ENCODE peak calls at places on chromosomes 4 and X, in five cellular contexts. U is astrocyte of the spinal cord, X is A673, W is cardiac fibroblast, S is left lung. J is an unnamed sample.

GRCh38 chr4:157838366-157838765 is 334.5 kb downstream of the GASK1B start:
- DNase-seq in S (no peak), U (no peak), X (no peak), W (no peak), J (no peak)

GRCh38 chrX:20362268-20363002 is 95.7 kb upstream of the RPS6KA3 start:
- DNase-seq in X (no peak), U (peak), S (no peak), W (peak), J (no peak)

GRCh38 chrX:133666256-133666655 is 251.0 kb upstream of the GPC4 start:
- DNase-seq in S (no peak), U (no peak), X (no peak), W (no peak), J (no peak)

GRCh38 chrX:20061869-20062254 is 54.8 kb downstream of the MAP7D2 start:
- DNase-seq in S (no peak), W (peak), X (no peak), U (peak), J (no peak)

GRCh38 chr4:38316045-38316444 is 348.0 kb upstream of the KLF3 start:
- DNase-seq in W (no peak), X (no peak), U (no peak), S (no peak), J (no peak)

GRCh38 chrX:7170903-7171302 is 22.9 kb upstream of the PUDP start:
- DNase-seq in X (peak), W (peak), U (no peak), S (no peak), J (no peak)

GRCh38 chr4:133316874-133317273 is 167.8 kb downstream of the PCDH10 start:
- DNase-seq in U (peak), S (no peak), X (peak), W (peak), J (no peak)

GRCh38 chrX:77548751-77549150 is 101.6 kb downstream of the FGF16 start:
- DNase-seq in U (no peak), X (no peak), S (no peak), W (no peak), J (no peak)

GRCh38 chrX:10579753-10580060 is 40.7 kb downstream of the MID1 start:
- DNase-seq in W (no peak), X (no peak), U (peak), S (no peak), J (no peak)

GRCh38 chrX:13489451-13489850 is 80.0 kb upstream of the EGFL6 start:
- DNase-seq in U (peak), S (no peak), W (peak), X (no peak), J (no peak)

GRCh38 chr4:25862411-25863346 is at the start of gene SEL1L3:
- DNase-seq in U (no peak), X (peak), W (peak), S (peak), J (peak)

GRCh38 chr4:188414441-188414840 is 275.2 kb downstream of the TRIML1 start:
- DNase-seq in U (no peak), S (no peak), W (no peak), X (no peak), J (no peak)

GRCh38 chr4:188423039-188423438 is 283.8 kb downstream of the TRIML1 start:
- DNase-seq in W (no peak), X (no peak), U (no peak), S (no peak), J (no peak)

GRCh38 chr4:188412499-188412898 is 273.3 kb downstream of the TRIML1 start:
- DNase-seq in W (no peak), X (no peak), S (no peak), U (no peak), J (no peak)

GRCh38 chr4:188411805-188412204 is 272.6 kb downstream of the TRIML1 start:
- DNase-seq in U (no peak), W (no peak), S (peak), X (no peak), J (no peak)

GRCh38 chr4:188417181-188417580 is 277.9 kb downstream of the TRIML1 start:
- DNase-seq in X (peak), U (no peak), S (no peak), W (no peak), J (no peak)
- TF ChIP-seq CTCF in X (peak), U (no peak), S (no peak), W (no peak), J (no peak)

GRCh38 chrX:97189668-97190067 is 306.0 kb downstream of the RPA4 start:
- DNase-seq in W (no peak), U (no peak), S (no peak), X (no peak), J (no peak)
- TF ChIP-seq CTCF in W (no peak), U (no peak), S (no peak), X (no peak), J (no peak)

DNA sequence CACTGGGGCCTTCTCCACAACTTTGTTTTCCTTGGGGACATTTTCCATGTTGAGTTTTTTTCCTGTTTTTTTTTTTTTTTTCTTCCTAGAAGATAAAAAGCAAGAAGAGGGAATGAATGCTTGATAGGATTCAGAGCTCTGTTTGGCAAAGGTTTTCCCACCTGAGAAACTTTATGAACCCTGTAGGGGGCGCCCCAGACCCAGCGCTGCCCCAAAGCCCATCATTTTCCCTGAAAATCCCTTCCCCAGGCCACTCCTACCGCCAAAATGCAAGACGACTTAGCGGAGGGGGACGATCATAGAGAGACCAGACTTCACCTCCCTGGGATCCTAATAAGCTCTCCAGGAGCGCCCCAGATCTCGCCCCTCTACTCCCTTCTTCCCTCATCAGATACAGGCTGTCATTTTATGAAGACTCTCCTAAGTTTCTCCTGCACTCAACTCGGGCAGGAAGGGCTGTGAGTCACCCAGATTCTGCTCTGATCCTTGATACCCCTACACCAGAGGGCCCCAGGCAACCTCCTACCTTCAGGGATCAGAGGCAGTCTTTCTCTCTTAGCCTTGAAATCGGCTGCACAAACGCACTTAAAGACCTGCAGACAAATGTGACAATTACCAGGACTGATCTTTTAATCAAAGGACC is 1.4 kb downstream of the BEX5 start:
- DNase-seq in W (no peak), U (no peak), S (no peak), X (peak), J (no peak)
- TF ChIP-seq CTCF in W (no peak), U (no peak), S (no peak), X (peak), J (peak)

GRCh38 chr4:162126754-162127153 is 37.0 kb downstream of the FSTL5 start:
- DNase-seq in W (no peak), U (no peak), X (no peak), S (no peak), J (no peak)

DNA sequence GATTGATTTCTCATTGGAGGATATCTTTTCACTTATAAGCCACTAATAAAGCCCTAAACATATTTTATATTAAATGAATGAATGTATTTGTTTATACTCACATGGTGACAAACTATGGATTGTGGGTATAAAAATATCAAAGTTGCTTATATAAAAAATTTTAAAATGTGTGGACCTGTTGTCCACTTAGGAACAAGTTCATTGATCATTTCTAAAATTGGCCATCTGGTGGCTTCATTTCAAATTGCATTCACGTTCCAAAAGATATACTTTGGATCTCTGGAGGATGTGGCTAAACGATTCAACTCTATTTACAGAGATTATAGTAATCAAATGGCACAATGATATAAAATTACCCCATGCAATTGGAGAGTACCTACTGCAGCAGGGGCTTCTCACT is 32.5 kb downstream of the FSTL5 start:
- DNase-seq in W (no peak), U (no peak), X (peak), S (no peak), J (no peak)
- TF ChIP-seq CTCF in W (no peak), U (peak), X (peak), S (no peak), J (peak)

GRCh38 chrX:99469439-99469838 is 940.6 kb downstream of the PCDH19 start:
- DNase-seq in U (no peak), W (no peak), X (no peak), S (no peak), J (no peak)
- TF ChIP-seq CTCF in U (no peak), W (no peak), X (no peak), S (no peak), J (no peak)

GRCh38 chrX:85017721-85018120 is 14.0 kb downstream of the APOOL start:
- DNase-seq in U (peak), X (no peak), S (no peak), W (peak), J (no peak)

GRCh38 chrX:85018471-85018870 is 14.8 kb downstream of the APOOL start:
- DNase-seq in W (no peak), S (no peak), X (no peak), U (no peak), J (no peak)

GRCh38 chrX:85024044-85024443 is 20.4 kb downstream of the APOOL start:
- DNase-seq in X (no peak), U (peak), W (peak), S (no peak), J (no peak)

GRCh38 chrX:85024562-85024961 is 20.9 kb downstream of the APOOL start:
- DNase-seq in S (no peak), X (no peak), U (no peak), W (no peak), J (no peak)

DNA sequence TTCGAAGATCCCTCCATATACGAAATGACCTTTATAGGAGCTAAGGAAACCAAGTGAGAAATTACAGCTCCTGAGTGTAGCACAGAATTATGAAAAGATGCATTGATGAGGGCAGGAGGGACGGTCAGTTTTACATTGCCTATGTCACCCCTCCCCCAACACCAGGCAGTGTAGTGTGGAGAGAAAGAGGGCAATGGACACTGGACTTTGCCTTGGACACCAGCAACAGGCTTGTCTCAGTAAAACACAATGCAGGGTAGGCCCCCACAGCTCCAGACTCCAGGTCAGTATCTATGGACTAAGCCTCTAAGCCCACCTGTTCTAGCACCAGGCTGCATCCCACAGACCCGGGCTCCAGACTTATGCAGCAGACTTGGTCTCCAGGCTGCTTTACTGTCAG is 16.5 kb downstream of the APOOL start:
- DNase-seq in S (no peak), W (no peak), X (no peak), U (no peak), J (no peak)
- TF ChIP-seq CTCF in S (no peak), W (no peak), X (no peak), U (no peak), J (no peak)

DNA sequence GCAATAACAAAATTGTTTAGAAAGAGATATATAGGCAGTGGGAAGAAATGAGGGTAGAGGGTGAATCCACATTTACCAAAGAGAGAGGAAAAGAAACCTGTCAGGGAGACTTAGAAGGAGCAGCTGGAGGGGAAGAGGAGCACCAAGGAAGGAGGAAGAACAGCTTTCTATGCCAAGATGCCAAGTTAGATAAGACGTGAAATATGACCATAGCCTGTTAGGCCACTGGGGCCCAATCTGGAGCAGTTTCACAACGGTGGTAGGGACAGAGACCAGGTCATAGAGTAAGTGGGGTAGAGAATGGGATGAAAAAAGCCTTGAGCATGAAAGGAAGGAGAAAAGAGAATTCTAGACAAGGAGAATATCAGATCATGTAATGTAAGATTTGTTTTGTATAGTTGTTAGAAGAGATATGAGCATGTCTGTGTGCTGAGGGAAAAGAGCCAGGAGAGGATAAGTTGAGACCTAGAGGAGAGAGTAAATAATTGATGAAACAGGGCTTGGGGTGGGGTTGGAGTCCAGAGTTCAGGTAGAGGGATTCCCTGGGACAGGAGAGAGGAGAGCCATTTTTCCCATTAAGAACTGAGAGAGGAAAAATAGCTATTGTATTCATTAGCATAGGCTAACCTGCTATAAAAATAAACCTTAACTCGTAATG is 4.4 kb upstream of the SOWAHB start:
- DNase-seq in X (no peak), W (no peak), S (no peak), U (no peak), J (no peak)
- TF ChIP-seq CTCF in X (no peak), W (no peak), S (no peak), U (no peak), J (no peak)

GRCh38 chr4:82780398-82781231 is 18.0 kb downstream of the SCD5 start:
- DNase-seq in S (peak), X (peak), U (peak), W (peak), J (no peak)
- TF ChIP-seq CTCF in S (no peak), X (peak), U (peak), W (peak), J (no peak)

DNA sequence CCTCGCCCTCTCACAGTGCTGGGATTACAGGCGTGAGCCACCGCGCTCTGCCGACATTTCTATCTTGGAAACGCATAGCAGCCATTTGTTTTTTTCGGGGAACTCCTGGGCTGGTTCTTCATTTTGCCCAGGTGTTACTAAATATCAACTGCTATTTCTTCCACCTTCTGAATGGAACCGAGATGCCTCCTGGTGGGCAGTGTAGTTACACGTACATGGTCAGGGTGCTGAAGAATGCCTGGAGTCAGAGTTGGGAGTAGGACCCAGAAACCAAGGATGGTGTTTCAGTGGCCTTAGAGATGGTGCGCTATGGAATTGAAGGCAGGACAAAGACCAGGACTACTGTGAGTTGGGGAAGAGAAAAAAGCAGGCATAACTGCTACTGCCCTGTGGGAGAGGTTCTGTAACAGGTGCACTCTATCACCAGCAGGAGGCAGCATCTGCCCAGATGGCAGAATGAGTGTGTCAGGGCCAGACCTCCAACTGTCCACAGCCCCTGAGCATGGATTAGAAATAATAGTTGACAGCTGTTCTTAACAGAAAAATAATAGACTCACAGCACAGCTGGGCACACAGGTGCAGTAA is 81.7 kb downstream of the ZC4H2 start:
- DNase-seq in S (no peak), U (no peak), W (peak), X (no peak), J (no peak)
- TF ChIP-seq CTCF in S (peak), U (peak), W (peak), X (no peak), J (peak)